ENCODE peak calls at places on chromosomes 11 and 22, in seven cellular contexts. I is K562, N is HCT116, F is HepG2, M is H1, X is GM12878, A is SK-N-SH. Y is an unnamed sample. For H3K4me1, the result is how much of the 10 kb centered on the place peaks cover.

GRCh38 chr22:23263651-23264555 is 83.6 kb downstream of the BCR start:
- DNase-seq in I (no peak), N (no peak), F (no peak), M (no peak), X (no peak), A (no peak), Y (no peak)

GRCh38 chr22:32058656-32059280 is 15.7 kb downstream of the SLC5A1 start:
- DNase-seq in I (no peak), N (no peak), F (no peak), M (no peak), X (no peak), A (no peak), Y (no peak)

GRCh38 chr11:86676533-86677154 is 4.2 kb upstream of the ME3 start:
- DNase-seq in I (peak), N (peak), F (peak), M (no peak), X (no peak), A (peak), Y (no peak)

GRCh38 chr11:94623120-94623735 is 56.1 kb downstream of the PIWIL4 start:
- DNase-seq in I (peak), N (peak), F (peak), M (peak), X (peak), A (peak), Y (peak)

GRCh38 chr11:391117-392017 is 2.6 kb upstream of the PKP3 start:
- DNase-seq in I (no peak), N (no peak), F (no peak), M (no peak), X (no peak), A (no peak), Y (no peak)

GRCh38 chr11:72813740-72814138 is 472 bp upstream of the ATG16L2 start:
- DNase-seq in I (peak), N (peak), F (peak), M (no peak), X (no peak), A (peak), Y (no peak)

GRCh38 chr11:115251126-115251525 is 253.1 kb downstream of the CADM1 start:
- DNase-seq in I (no peak), N (no peak), F (no peak), M (no peak), X (no peak), A (no peak), Y (no peak)

GRCh38 chr11:74009230-74009547 is 304 bp upstream of the UCP3 start:
- DNase-seq in I (no peak), N (no peak), F (no peak), M (no peak), X (no peak), A (no peak), Y (no peak)

GRCh38 chr11:62400760-62401159 is 18.1 kb upstream of the SCGB1A1 start:
- DNase-seq in I (peak), N (no peak), F (no peak), M (no peak), X (no peak), A (peak), Y (no peak)

GRCh38 chr11:31110825-31111224 is 258.7 kb downstream of the DCDC1 start:
- DNase-seq in I (no peak), N (no peak), F (no peak), M (no peak), X (no peak), A (no peak), Y (no peak)

GRCh38 chr11:108498046-108498815 is at the start of gene POGLUT3:
- DNase-seq in I (peak), N (no peak), F (peak), M (peak), X (no peak), A (peak), Y (no peak)

DNA sequence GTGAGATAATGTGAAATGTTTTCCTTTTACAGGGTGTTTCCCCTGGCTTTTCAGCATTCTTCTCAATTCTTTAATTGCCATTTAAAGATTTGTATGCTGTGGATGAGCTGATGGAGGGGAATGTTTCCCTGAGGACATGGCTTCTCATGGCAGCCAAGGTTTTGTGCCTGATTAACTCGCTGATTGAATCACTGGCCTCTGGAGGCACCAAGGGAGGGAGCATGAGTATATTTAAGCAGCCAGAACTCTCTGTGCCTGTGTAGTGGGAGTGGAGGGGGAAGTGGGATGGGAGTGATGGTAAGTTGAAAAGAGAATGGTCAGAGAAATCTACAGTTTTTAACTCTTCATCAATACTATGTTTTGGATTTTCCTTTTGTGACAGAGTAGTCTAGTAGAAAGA is 88.7 kb downstream of the STIM1 start:
- DNase-seq in I (no peak), N (no peak), F (no peak), M (no peak), X (no peak), A (no peak), Y (no peak)
- H3K4me1 ChIP-seq in I (under half), N (under half), F (half or more), M (under half), X (under half), A (under half), Y (under half)

DNA sequence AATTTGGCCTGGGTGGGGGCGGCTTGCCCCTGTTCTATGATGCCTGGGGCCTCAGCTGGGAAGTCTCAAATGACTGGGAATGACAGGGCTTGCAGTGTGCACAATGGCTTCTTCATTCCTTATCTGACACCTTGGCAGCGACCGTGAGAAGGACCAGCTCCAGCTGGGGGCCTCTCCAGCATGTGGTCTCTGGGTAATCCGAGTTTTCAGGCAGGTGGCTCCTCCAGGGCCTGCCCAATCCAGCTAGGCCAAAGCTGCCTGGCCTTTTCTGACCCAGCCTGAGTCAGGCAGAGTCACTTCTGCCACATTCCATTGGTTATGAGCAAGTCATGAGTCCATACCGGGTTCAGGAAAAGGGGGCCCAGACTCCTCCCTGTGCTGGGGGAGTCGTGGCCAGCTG is 646.0 kb downstream of the OPCML start:
- DNase-seq in I (no peak), N (no peak), F (no peak), M (no peak), X (no peak), A (no peak), Y (no peak)
- TF ChIP-seq SIN3A in I (no peak), N (no peak), F (no peak), M (no peak), X (no peak), A (no peak), Y (no peak)

GRCh38 chr22:29310863-29311339 is 4.5 kb downstream of the GAS2L1 start:
- DNase-seq in I (peak), N (peak), F (peak), M (no peak), X (no peak), A (peak), Y (no peak)

GRCh38 chr22:29308148-29308790 is 1.8 kb downstream of the GAS2L1 start:
- DNase-seq in I (no peak), N (no peak), F (no peak), M (no peak), X (no peak), A (peak), Y (no peak)

GRCh38 chr22:29308791-29309262 is 2.4 kb downstream of the GAS2L1 start:
- DNase-seq in I (no peak), N (no peak), F (no peak), M (no peak), X (no peak), A (peak), Y (no peak)

GRCh38 chr22:29310065-29310862 is 3.8 kb downstream of the GAS2L1 start:
- DNase-seq in I (no peak), N (no peak), F (no peak), M (no peak), X (no peak), A (no peak), Y (no peak)

DNA sequence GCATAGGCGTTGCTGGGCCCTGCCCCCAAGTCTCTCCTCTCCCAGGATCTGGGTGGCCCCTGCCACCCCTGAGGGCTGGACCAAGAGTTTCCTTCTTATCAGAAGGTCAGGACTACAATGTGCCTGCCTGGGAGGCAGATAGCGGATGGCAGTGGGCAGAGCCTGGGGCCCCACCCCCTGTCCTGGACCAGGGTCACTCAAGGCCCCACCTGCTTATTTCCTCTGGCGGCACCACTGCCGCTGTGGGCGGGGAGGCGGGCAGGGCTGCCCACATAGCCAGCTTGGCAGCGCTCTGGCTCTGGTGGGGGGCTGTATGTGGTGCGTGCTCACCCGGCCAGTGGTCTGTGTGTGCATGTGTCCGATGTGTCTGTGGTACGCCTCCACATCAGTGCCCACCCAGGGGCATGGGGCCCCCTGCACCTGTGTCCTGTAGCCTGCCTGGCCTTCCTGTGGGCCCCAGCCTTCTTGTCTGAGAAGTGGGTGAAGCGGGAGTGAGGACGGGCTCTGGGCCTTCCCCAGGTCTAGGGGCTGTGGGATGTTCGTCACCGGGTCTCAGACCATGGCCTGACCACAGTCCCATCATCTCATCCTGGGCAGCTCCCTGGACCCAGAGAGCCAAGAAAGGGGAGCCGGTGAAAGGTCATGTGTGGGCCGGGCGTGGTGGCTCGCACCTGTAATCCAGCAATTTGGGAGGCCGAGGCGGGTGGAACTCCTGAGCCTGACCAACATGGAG is 3.0 kb downstream of the GAS2L1 start:
- DNase-seq in I (no peak), N (no peak), F (no peak), M (no peak), X (no peak), A (peak), Y (no peak)
- H3K4me3 ChIP-seq in I (no peak), N (no peak), F (peak), M (no peak), X (no peak), A (no peak), Y (peak)

GRCh38 chr11:33310720-33311500 is 53.7 kb downstream of the HIPK3 start:
- DNase-seq in I (no peak), N (no peak), F (no peak), M (peak), X (no peak), A (no peak), Y (no peak)

GRCh38 chr11:33319965-33320813 is 63.0 kb downstream of the HIPK3 start:
- DNase-seq in I (peak), N (no peak), F (no peak), M (no peak), X (no peak), A (no peak), Y (no peak)

GRCh38 chr11:33311680-33312079 is 54.5 kb downstream of the HIPK3 start:
- DNase-seq in I (no peak), N (no peak), F (no peak), M (no peak), X (no peak), A (no peak), Y (no peak)

GRCh38 chr11:33317662-33318061 is 60.5 kb downstream of the HIPK3 start:
- DNase-seq in I (no peak), N (no peak), F (no peak), M (no peak), X (no peak), A (no peak), Y (no peak)

GRCh38 chr11:33315822-33316221 is 58.6 kb downstream of the HIPK3 start:
- DNase-seq in I (no peak), N (no peak), F (no peak), M (no peak), X (no peak), A (no peak), Y (no peak)
- H3K4me1 ChIP-seq in I (under half), N (under half), F (under half), M (under half), X (under half), A (under half), Y (under half)

DNA sequence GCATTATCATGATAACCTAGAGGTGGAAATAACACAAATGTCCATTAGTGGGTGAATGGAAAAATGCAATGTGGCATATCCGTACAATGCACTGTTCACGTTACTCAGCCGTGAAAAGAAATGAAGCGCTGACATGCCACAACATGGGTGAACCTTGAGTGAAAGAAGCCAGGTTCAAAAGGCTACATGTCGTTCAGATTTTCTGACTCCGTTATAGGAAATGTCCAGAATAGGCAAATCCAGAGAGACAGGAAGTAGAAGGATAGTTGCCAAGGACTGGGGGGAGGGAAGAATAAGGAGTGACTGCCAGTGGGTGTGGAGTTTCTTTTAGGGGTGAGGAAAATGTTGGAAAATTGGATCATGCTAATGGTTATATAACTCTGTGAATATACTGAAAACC is 133.8 kb downstream of the ATXN10 start:
- DNase-seq in I (no peak), N (no peak), F (no peak), M (no peak), X (no peak), A (no peak), Y (no peak)
- TF ChIP-seq SIN3A in I (no peak), N (no peak), F (no peak), M (no peak), X (no peak), A (no peak), Y (no peak)

GRCh38 chr22:50309601-50309991 is 2.1 kb upstream of the PLXNB2 start:
- DNase-seq in I (no peak), N (no peak), F (no peak), M (no peak), X (no peak), A (no peak), Y (no peak)

GRCh38 chr22:50308597-50308935 is 1.1 kb upstream of the PLXNB2 start:
- DNase-seq in I (peak), N (no peak), F (peak), M (no peak), X (no peak), A (no peak), Y (no peak)

GRCh38 chr22:50308986-50309600 is 1.6 kb upstream of the PLXNB2 start:
- DNase-seq in I (no peak), N (no peak), F (no peak), M (no peak), X (no peak), A (no peak), Y (no peak)

GRCh38 chr22:50306753-50307749 is at the start of gene PLXNB2:
- DNase-seq in I (peak), N (peak), F (peak), M (no peak), X (no peak), A (peak), Y (no peak)

DNA sequence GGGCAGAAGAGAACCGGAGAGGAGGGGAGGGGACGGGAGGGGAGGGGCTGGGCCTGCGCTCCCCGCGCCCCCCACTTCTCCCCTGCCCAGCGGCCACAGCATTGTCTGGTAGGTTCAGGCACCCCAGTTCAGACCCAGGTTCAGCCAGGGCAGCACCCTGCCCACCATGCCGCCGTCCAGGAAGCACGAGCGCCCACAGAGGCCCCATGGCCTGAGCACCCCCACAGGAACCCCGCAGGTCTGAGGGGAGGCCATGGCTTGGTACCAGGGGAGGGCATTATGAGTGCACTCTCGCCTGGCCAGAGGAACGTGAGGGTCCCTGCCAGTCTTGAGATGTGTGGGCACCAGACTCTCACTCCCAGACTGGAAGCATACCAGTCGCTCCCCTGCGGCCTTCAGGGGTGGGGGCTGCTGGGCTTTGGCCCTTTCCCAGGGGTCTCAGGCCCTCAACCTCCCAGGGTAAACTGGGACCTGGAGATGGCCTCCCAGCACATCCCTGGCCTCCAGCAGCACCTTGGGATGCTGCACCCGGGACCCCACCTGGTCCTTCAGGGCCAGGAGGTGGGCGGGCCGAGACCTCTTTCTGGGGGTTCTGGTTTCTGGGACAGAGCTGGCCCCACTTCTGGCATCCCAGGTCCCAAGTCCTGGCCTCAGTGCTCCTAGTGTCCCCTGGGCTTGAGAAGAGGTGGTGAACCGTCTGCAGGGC is 598 bp upstream of the PLXNB2 start:
- DNase-seq in I (no peak), N (no peak), F (no peak), M (no peak), X (no peak), A (no peak), Y (no peak)
- H3K4me3 ChIP-seq in I (no peak), N (no peak), F (peak), M (no peak), X (no peak), A (no peak), Y (no peak)

GRCh38 chr22:19808873-19809478 is 45.7 kb downstream of the GNB1L start:
- DNase-seq in I (no peak), N (no peak), F (no peak), M (no peak), X (no peak), A (no peak), Y (no peak)

GRCh38 chr22:19810381-19811141 is 44.1 kb downstream of the GNB1L start:
- DNase-seq in I (no peak), N (no peak), F (no peak), M (no peak), X (no peak), A (peak), Y (no peak)

GRCh38 chr22:19811211-19811621 is 43.5 kb downstream of the GNB1L start:
- DNase-seq in I (no peak), N (no peak), F (no peak), M (no peak), X (no peak), A (peak), Y (no peak)

GRCh38 chr22:19807914-19808872 is 46.5 kb downstream of the GNB1L start:
- DNase-seq in I (no peak), N (no peak), F (no peak), M (no peak), X (no peak), A (no peak), Y (no peak)

DNA sequence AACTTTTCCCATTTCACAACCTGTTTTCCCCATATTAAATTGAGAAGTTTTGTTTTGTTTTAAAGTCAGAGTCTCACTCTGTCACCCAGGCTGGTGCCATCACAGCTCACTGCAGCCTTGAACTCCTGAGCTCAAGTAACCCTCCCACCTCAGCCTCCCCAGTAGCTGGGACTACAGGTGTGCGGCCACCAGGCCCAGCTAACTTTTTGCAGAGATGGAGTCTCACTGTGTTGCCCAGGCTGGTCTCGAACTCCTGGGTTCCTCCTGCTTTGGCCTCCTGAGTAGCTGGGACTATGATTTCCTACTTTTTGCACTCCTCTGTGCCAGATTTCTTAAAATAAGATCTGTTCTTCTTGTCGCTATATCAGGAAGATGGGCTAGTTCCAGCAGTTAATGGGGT is 44.9 kb downstream of the GNB1L start:
- DNase-seq in I (no peak), N (no peak), F (no peak), M (no peak), X (no peak), A (no peak), Y (no peak)
- H3K4me1 ChIP-seq in I (half or more), N (under half), F (under half), M (under half), X (under half), A (under half), Y (under half)

DNA sequence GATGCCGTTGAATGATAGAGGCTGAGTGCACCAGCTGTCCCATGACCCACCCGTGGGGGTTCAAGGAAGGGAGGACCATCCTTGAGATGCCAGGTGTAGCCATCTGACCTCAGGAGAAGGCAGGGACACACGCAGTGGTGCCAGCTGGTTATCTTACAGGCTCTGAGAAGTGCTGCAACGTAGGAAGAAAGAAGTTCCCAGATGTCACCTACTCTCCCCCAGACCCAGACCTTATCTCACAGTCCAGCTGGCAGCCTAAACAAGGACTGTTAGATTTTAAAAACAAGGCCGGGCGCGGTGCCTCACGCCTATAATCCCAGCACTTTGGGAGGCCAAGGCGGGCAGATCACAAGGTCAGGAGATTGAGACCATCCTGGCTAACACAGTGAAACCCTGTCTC is 1307.6 kb downstream of the TBC1D22A start:
- DNase-seq in I (peak), N (no peak), F (no peak), M (no peak), X (no peak), A (no peak), Y (no peak)
- TF ChIP-seq SIN3A in I (no peak), N (no peak), F (no peak), M (no peak), X (no peak), A (no peak), Y (no peak)